ENCODE peak calls at places on chromosome 6, in six cellular contexts. D is mammary epithelial cell; W is ACHN; Y is CD4-positive, CD25-positive, alpha-beta regulatory T cell; C is CD4-positive, alpha-beta memory T cell; V is bronchial epithelial cell. X is an unnamed sample.
A peak's percentile ranks its signal among the peaks of the same experiment; 100 is the strongest.

GRCh38 chr6:129929433-129929832 is 68.3 kb upstream of the TMEM244 start:
- DNase-seq in D (peak; percentile 72), W (no peak), Y (no peak), C (no peak), V (peak; percentile 86), X (peak; percentile 74)

GRCh38 chr6:160077526-160077925 is 44.1 kb upstream of the SLC22A1 start:
- DNase-seq in D (no peak), W (no peak), Y (no peak), C (no peak), V (no peak), X (no peak)

GRCh38 chr6:125950293-125950692 is 6.3 kb upstream of the HINT3 start:
- DNase-seq in D (peak; percentile 82), W (no peak), Y (no peak), C (no peak), V (peak; percentile 92), X (no peak)

GRCh38 chr6:33843086-33843695 is 39.4 kb upstream of the MLN start:
- DNase-seq in D (no peak), W (no peak), Y (no peak), C (no peak), V (no peak), X (no peak)

GRCh38 chr6:36839819-36840379 is 655 bp upstream of the CPNE5 start:
- DNase-seq in D (no peak), W (peak; percentile 20), Y (peak; percentile 40), C (peak; percentile 49), V (no peak), X (no peak)

GRCh38 chr6:40539853-40540252 is 47.3 kb downstream of the LRFN2 start:
- DNase-seq in D (no peak), W (no peak), Y (no peak), C (no peak), V (no peak), X (no peak)

GRCh38 chr6:138907167-138907566 is 80.9 kb downstream of the REPS1 start:
- DNase-seq in D (no peak), W (no peak), Y (no peak), C (no peak), V (no peak), X (no peak)

GRCh38 chr6:157789861-157790260 is 33.2 kb upstream of the SNX9 start:
- DNase-seq in D (no peak), W (no peak), Y (no peak), C (no peak), V (peak; percentile 8), X (no peak)

GRCh38 chr6:16982827-16983226 is 119.0 kb upstream of the STMND1 start:
- DNase-seq in D (peak; percentile 11), W (no peak), Y (no peak), C (no peak), V (peak; percentile 31), X (peak; percentile 12)

GRCh38 chr6:169994734-169995133 is 243.3 kb downstream of the ERMARD start:
- DNase-seq in D (no peak), W (no peak), Y (no peak), C (no peak), V (no peak), X (no peak)

GRCh38 chr6:122180132-122180531 is 219.3 kb upstream of the HSF2 start:
- DNase-seq in D (no peak), W (no peak), Y (no peak), C (no peak), V (no peak), X (no peak)

GRCh38 chr6:15969236-15969778 is 159.6 kb upstream of the MYLIP start:
- DNase-seq in D (peak; percentile 94), W (no peak), Y (no peak), C (no peak), V (peak; percentile 93), X (no peak)

GRCh38 chr6:40312213-40313015 is 274.8 kb downstream of the LRFN2 start:
- DNase-seq in D (no peak), W (no peak), Y (no peak), C (no peak), V (peak; percentile 64), X (no peak)

GRCh38 chr6:45724511-45724910 is 291.1 kb downstream of the CLIC5 start:
- DNase-seq in D (peak; percentile 72), W (no peak), Y (no peak), C (no peak), V (peak; percentile 86), X (no peak)

GRCh38 chr6:37406942-37407341 is 26.1 kb upstream of the CMTR1 start:
- DNase-seq in D (peak; percentile 70), W (no peak), Y (no peak), C (no peak), V (peak; percentile 91), X (no peak)

GRCh38 chr6:35370799-35371493 is 28.6 kb downstream of the PPARD start:
- DNase-seq in D (no peak), W (no peak), Y (no peak), C (no peak), V (no peak), X (no peak)

GRCh38 chr6:444653-445275 is 53.2 kb downstream of the IRF4 start:
- DNase-seq in D (no peak), W (no peak), Y (peak; percentile 68), C (peak; percentile 72), V (no peak), X (no peak)

GRCh38 chr6:167996424-167997199 is 859 bp upstream of the KIF25 start:
- DNase-seq in D (no peak), W (no peak), Y (no peak), C (no peak), V (no peak), X (peak; percentile 58)

GRCh38 chr6:142542704-142543233 is 241.0 kb downstream of the ADGRG6 start:
- DNase-seq in D (peak; percentile 67), W (peak; percentile 70), Y (no peak), C (no peak), V (peak; percentile 70), X (no peak)

GRCh38 chr6:122426597-122426996 is 27.1 kb downstream of the HSF2 start:
- DNase-seq in D (peak; percentile 7), W (no peak), Y (no peak), C (no peak), V (no peak), X (no peak)

GRCh38 chr6:80022803-80023202 is 18.4 kb downstream of the TTK start:
- DNase-seq in D (no peak), W (no peak), Y (no peak), C (no peak), V (peak; percentile 21), X (no peak)

GRCh38 chr6:39330476-39330875 is 8.0 kb upstream of the KCNK16 start:
- DNase-seq in D (no peak), W (no peak), Y (no peak), C (no peak), V (no peak), X (no peak)

GRCh38 chr6:3229566-3230274 is 2.3 kb upstream of the TUBB2B start:
- DNase-seq in D (no peak), W (no peak), Y (no peak), C (peak; percentile 32), V (no peak), X (no peak)

GRCh38 chr6:48135352-48136084 is 24.5 kb upstream of the PTCHD4 start:
- DNase-seq in D (peak; percentile 78), W (no peak), Y (no peak), C (no peak), V (peak; percentile 83), X (no peak)

GRCh38 chr6:33299237-33299944 is 649 bp upstream of the RGL2 start:
- DNase-seq in D (peak; percentile 90), W (peak; percentile 90), Y (peak; percentile 92), C (peak; percentile 91), V (peak; percentile 75), X (peak; percentile 93)

GRCh38 chr6:143745160-143746133 is 67.7 kb downstream of the PHACTR2 start:
- DNase-seq in D (no peak), W (peak; percentile 4), Y (no peak), C (no peak), V (peak; percentile 39), X (peak; percentile 41)

GRCh38 chr6:142376115-142376514 is 74.3 kb downstream of the ADGRG6 start:
- DNase-seq in D (no peak), W (no peak), Y (no peak), C (no peak), V (no peak), X (no peak)

GRCh38 chr6:122079906-122080305 is 319.5 kb upstream of the HSF2 start:
- DNase-seq in D (no peak), W (no peak), Y (no peak), C (no peak), V (no peak), X (no peak)

GRCh38 chr6:169804427-169804826 is 53.0 kb downstream of the ERMARD start:
- DNase-seq in D (no peak), W (no peak), Y (no peak), C (no peak), V (no peak), X (no peak)

GRCh38 chr6:1324926-1325325 is 13.0 kb downstream of the FOXQ1 start:
- DNase-seq in D (no peak), W (no peak), Y (no peak), C (no peak), V (no peak), X (no peak)

GRCh38 chr6:153588328-153588727 is 450.7 kb upstream of the OPRM1 start:
- DNase-seq in D (no peak), W (no peak), Y (no peak), C (no peak), V (no peak), X (no peak)

GRCh38 chr6:148251286-148251685 is 91.4 kb upstream of the SASH1 start:
- DNase-seq in D (peak; percentile 52), W (peak; percentile 28), Y (no peak), C (peak; percentile 10), V (peak; percentile 66), X (no peak)

GRCh38 chr6:155801046-155801445 is 345.4 kb upstream of the NOX3 start:
- DNase-seq in D (no peak), W (no peak), Y (no peak), C (no peak), V (no peak), X (no peak)

GRCh38 chr6:14713561-14713960 is 532.3 kb upstream of the JARID2 start:
- DNase-seq in D (no peak), W (no peak), Y (no peak), C (no peak), V (no peak), X (no peak)

GRCh38 chr6:132445201-132445951 is 44.1 kb upstream of the MOXD1 start:
- DNase-seq in D (peak; percentile 84), W (peak; percentile 94), Y (no peak), C (no peak), V (peak; percentile 84), X (no peak)